ENCODE peak calls at places on chromosomes 7 and 10, in nine cellular contexts. One of them, this sample, is unnamed.

GRCh38 chr10:30857803-30858202 is 173.9 kb downstream of the ZNF438 start:
- DNase-seq in AG08396: peak; percentile 38
- DNase-seq in activated naive CD8-positive, alpha-beta T cell treated with anti-CD3 and anti-CD28 coated beads for 36 hours: no peak
- DNase-seq in T-helper 9 cell: no peak
- DNase-seq in right lobe of liver: no peak
- DNase-seq in endothelial cell: no peak
- DNase-seq in HCEC 1CT: peak; percentile 73
- DNase-seq in memory B cell: no peak
- DNase-seq in B cell: no peak
- DNase-seq in this sample: no peak

GRCh38 chr10:86341361-86341811 is 25.2 kb downstream of the GRID1 start:
- DNase-seq in memory B cell: no peak
- DNase-seq in AG08396: no peak
- DNase-seq in activated naive CD8-positive, alpha-beta T cell treated with anti-CD3 and anti-CD28 coated beads for 36 hours: no peak
- DNase-seq in endothelial cell: no peak
- DNase-seq in right lobe of liver: peak; percentile 15
- DNase-seq in T-helper 9 cell: no peak
- DNase-seq in HCEC 1CT: no peak
- DNase-seq in B cell: no peak
- DNase-seq in this sample: no peak

GRCh38 chr7:99762680-99763327 is 21.2 kb downstream of the CYP3A4 start:
- DNase-seq in endothelial cell: no peak
- DNase-seq in memory B cell: no peak
- DNase-seq in T-helper 9 cell: no peak
- DNase-seq in right lobe of liver: peak; percentile 58
- DNase-seq in HCEC 1CT: no peak
- DNase-seq in AG08396: peak; percentile 43
- DNase-seq in B cell: no peak
- DNase-seq in activated naive CD8-positive, alpha-beta T cell treated with anti-CD3 and anti-CD28 coated beads for 36 hours: no peak
- DNase-seq in this sample: no peak

GRCh38 chr7:714251-714671 is 12.2 kb upstream of the DNAAF5 start:
- DNase-seq in T-helper 9 cell: no peak
- DNase-seq in HCEC 1CT: no peak
- DNase-seq in activated naive CD8-positive, alpha-beta T cell treated with anti-CD3 and anti-CD28 coated beads for 36 hours: no peak
- DNase-seq in AG08396: no peak
- DNase-seq in memory B cell: no peak
- DNase-seq in B cell: no peak
- DNase-seq in endothelial cell: no peak
- DNase-seq in right lobe of liver: no peak
- DNase-seq in this sample: no peak

GRCh38 chr10:34526758-34527730 is 288.1 kb downstream of the PARD3 start:
- DNase-seq in T-helper 9 cell: no peak
- DNase-seq in B cell: no peak
- DNase-seq in right lobe of liver: no peak
- DNase-seq in endothelial cell: no peak
- DNase-seq in AG08396: peak; percentile 67
- DNase-seq in HCEC 1CT: peak; percentile 96
- DNase-seq in activated naive CD8-positive, alpha-beta T cell treated with anti-CD3 and anti-CD28 coated beads for 36 hours: no peak
- DNase-seq in memory B cell: no peak
- DNase-seq in this sample: no peak

GRCh38 chr10:99742701-99743100 is 10.7 kb downstream of the CUTC start:
- DNase-seq in right lobe of liver: no peak
- DNase-seq in HCEC 1CT: peak; percentile 74
- DNase-seq in T-helper 9 cell: no peak
- DNase-seq in B cell: no peak
- DNase-seq in AG08396: no peak
- DNase-seq in activated naive CD8-positive, alpha-beta T cell treated with anti-CD3 and anti-CD28 coated beads for 36 hours: no peak
- DNase-seq in memory B cell: no peak
- DNase-seq in endothelial cell: no peak
- DNase-seq in this sample: no peak

GRCh38 chr10:127997937-127998336 is 91.0 kb downstream of the PTPRE start:
- DNase-seq in B cell: no peak
- DNase-seq in endothelial cell: no peak
- DNase-seq in activated naive CD8-positive, alpha-beta T cell treated with anti-CD3 and anti-CD28 coated beads for 36 hours: no peak
- DNase-seq in AG08396: no peak
- DNase-seq in memory B cell: no peak
- DNase-seq in T-helper 9 cell: no peak
- DNase-seq in right lobe of liver: no peak
- DNase-seq in HCEC 1CT: no peak
- DNase-seq in this sample: peak; percentile 65

GRCh38 chr10:117413928-117414618 is 38.8 kb upstream of the PDZD8 start:
- DNase-seq in HCEC 1CT: peak; percentile 54
- DNase-seq in memory B cell: no peak
- DNase-seq in B cell: no peak
- DNase-seq in T-helper 9 cell: no peak
- DNase-seq in right lobe of liver: no peak
- DNase-seq in endothelial cell: no peak
- DNase-seq in activated naive CD8-positive, alpha-beta T cell treated with anti-CD3 and anti-CD28 coated beads for 36 hours: no peak
- DNase-seq in AG08396: no peak
- DNase-seq in this sample: no peak

GRCh38 chr7:159157714-159158113 is 13.0 kb upstream of the VIPR2 start:
- DNase-seq in right lobe of liver: no peak
- DNase-seq in T-helper 9 cell: no peak
- DNase-seq in activated naive CD8-positive, alpha-beta T cell treated with anti-CD3 and anti-CD28 coated beads for 36 hours: no peak
- DNase-seq in AG08396: no peak
- DNase-seq in endothelial cell: no peak
- DNase-seq in B cell: no peak
- DNase-seq in HCEC 1CT: no peak
- DNase-seq in memory B cell: no peak
- DNase-seq in this sample: no peak

GRCh38 chr7:25624837-25625236 is 396.6 kb upstream of the NPVF start:
- DNase-seq in B cell: no peak
- DNase-seq in T-helper 9 cell: no peak
- DNase-seq in HCEC 1CT: no peak
- DNase-seq in right lobe of liver: no peak
- DNase-seq in memory B cell: no peak
- DNase-seq in endothelial cell: no peak
- DNase-seq in activated naive CD8-positive, alpha-beta T cell treated with anti-CD3 and anti-CD28 coated beads for 36 hours: no peak
- DNase-seq in AG08396: no peak
- DNase-seq in this sample: no peak

GRCh38 chr7:156650042-156650441 is 9.5 kb downstream of the RNF32 start:
- DNase-seq in endothelial cell: peak; percentile 45
- DNase-seq in memory B cell: no peak
- DNase-seq in AG08396: no peak
- DNase-seq in activated naive CD8-positive, alpha-beta T cell treated with anti-CD3 and anti-CD28 coated beads for 36 hours: no peak
- DNase-seq in B cell: no peak
- DNase-seq in T-helper 9 cell: no peak
- DNase-seq in right lobe of liver: peak; percentile 69
- DNase-seq in HCEC 1CT: peak; percentile 21
- DNase-seq in this sample: no peak

GRCh38 chr10:76430330-76430729 is 998.9 kb downstream of the LRMDA start:
- DNase-seq in right lobe of liver: no peak
- DNase-seq in T-helper 9 cell: no peak
- DNase-seq in B cell: no peak
- DNase-seq in memory B cell: no peak
- DNase-seq in endothelial cell: no peak
- DNase-seq in HCEC 1CT: peak; percentile 50
- DNase-seq in activated naive CD8-positive, alpha-beta T cell treated with anti-CD3 and anti-CD28 coated beads for 36 hours: no peak
- DNase-seq in AG08396: no peak
- DNase-seq in this sample: peak; percentile 34

GRCh38 chr10:16187161-16187560 is 249.6 kb upstream of the PTER start:
- DNase-seq in B cell: no peak
- DNase-seq in AG08396: no peak
- DNase-seq in right lobe of liver: no peak
- DNase-seq in T-helper 9 cell: no peak
- DNase-seq in memory B cell: no peak
- DNase-seq in HCEC 1CT: no peak
- DNase-seq in endothelial cell: no peak
- DNase-seq in activated naive CD8-positive, alpha-beta T cell treated with anti-CD3 and anti-CD28 coated beads for 36 hours: no peak
- DNase-seq in this sample: no peak

GRCh38 chr7:158935062-158935461 is 78.7 kb downstream of the DYNC2I1 start:
- DNase-seq in AG08396: no peak
- DNase-seq in activated naive CD8-positive, alpha-beta T cell treated with anti-CD3 and anti-CD28 coated beads for 36 hours: no peak
- DNase-seq in endothelial cell: no peak
- DNase-seq in HCEC 1CT: no peak
- DNase-seq in B cell: no peak
- DNase-seq in memory B cell: no peak
- DNase-seq in right lobe of liver: no peak
- DNase-seq in T-helper 9 cell: no peak
- DNase-seq in this sample: no peak

GRCh38 chr7:107579881-107580715 is at the start of gene BCAP29:
- DNase-seq in HCEC 1CT: peak; percentile 61
- DNase-seq in AG08396: peak; percentile 83
- DNase-seq in endothelial cell: peak; percentile 77
- DNase-seq in T-helper 9 cell: peak; percentile 63
- DNase-seq in memory B cell: peak; percentile 62
- DNase-seq in B cell: peak; percentile 91
- DNase-seq in activated naive CD8-positive, alpha-beta T cell treated with anti-CD3 and anti-CD28 coated beads for 36 hours: peak; percentile 82
- DNase-seq in right lobe of liver: peak; percentile 83
- DNase-seq in this sample: peak; percentile 86

GRCh38 chr10:87675396-87676376 is 16.0 kb downstream of the PAPSS2 start:
- DNase-seq in endothelial cell: no peak
- DNase-seq in T-helper 9 cell: no peak
- DNase-seq in right lobe of liver: no peak
- DNase-seq in memory B cell: no peak
- DNase-seq in HCEC 1CT: peak; percentile 72
- DNase-seq in AG08396: no peak
- DNase-seq in activated naive CD8-positive, alpha-beta T cell treated with anti-CD3 and anti-CD28 coated beads for 36 hours: no peak
- DNase-seq in B cell: no peak
- DNase-seq in this sample: no peak

GRCh38 chr7:65304175-65304574 is 69.5 kb upstream of the ZNF92 start:
- DNase-seq in T-helper 9 cell: no peak
- DNase-seq in AG08396: no peak
- DNase-seq in activated naive CD8-positive, alpha-beta T cell treated with anti-CD3 and anti-CD28 coated beads for 36 hours: no peak
- DNase-seq in endothelial cell: no peak
- DNase-seq in HCEC 1CT: no peak
- DNase-seq in memory B cell: no peak
- DNase-seq in right lobe of liver: no peak
- DNase-seq in B cell: no peak
- DNase-seq in this sample: no peak